ENCODE peak calls at places on chromosome 12, in six cellular contexts. F is H1, A is SK-N-SH, T is HepG2, M is K562, O is GM12878. S is an unnamed sample.

GRCh38 chr12:77837876-77838291 is 7.2 kb downstream of the NAV3 start:
- DNase-seq in F (no peak), A (no peak), T (no peak), M (no peak), O (no peak), S (no peak)

GRCh38 chr12:76489737-76490136 is 69.8 kb downstream of the OSBPL8 start:
- DNase-seq in F (no peak), A (no peak), T (no peak), M (no peak), O (no peak), S (no peak)

GRCh38 chr12:60920841-60921495 is 1325.1 kb downstream of the SLC16A7 start:
- DNase-seq in F (no peak), A (no peak), T (no peak), M (no peak), O (no peak), S (no peak)

GRCh38 chr12:69388371-69388770 is 28.8 kb downstream of the YEATS4 start:
- DNase-seq in F (no peak), A (peak), T (peak), M (no peak), O (no peak), S (no peak)

GRCh38 chr12:15131462-15131861 is 89.8 kb downstream of the RERG start:
- DNase-seq in F (no peak), A (no peak), T (no peak), M (no peak), O (no peak), S (no peak)

GRCh38 chr12:89949457-89950195 is 241.0 kb upstream of the ATP2B1 start:
- DNase-seq in F (no peak), A (no peak), T (peak), M (no peak), O (peak), S (no peak)

GRCh38 chr12:63400746-63401145 is 249.7 kb upstream of the AVPR1A start:
- DNase-seq in F (no peak), A (no peak), T (peak), M (no peak), O (no peak), S (no peak)

GRCh38 chr12:10033783-10034381 is 3.4 kb downstream of the CLEC9A start:
- DNase-seq in F (no peak), A (no peak), T (no peak), M (no peak), O (no peak), S (no peak)

GRCh38 chr12:96489392-96490056 is at the start of gene CFAP54:
- DNase-seq in F (peak), A (peak), T (peak), M (peak), O (peak), S (peak)

GRCh38 chr12:19220205-19220604 is 90.7 kb downstream of the PLEKHA5 start:
- DNase-seq in F (no peak), A (no peak), T (no peak), M (peak), O (no peak), S (no peak)

GRCh38 chr12:124745891-124746570 is 117.6 kb downstream of the SCARB1 start:
- DNase-seq in F (peak), A (peak), T (peak), M (peak), O (no peak), S (peak)

GRCh38 chr12:93163260-93164036 is 214.3 kb upstream of the NUDT4 start:
- DNase-seq in F (no peak), A (no peak), T (no peak), M (no peak), O (no peak), S (no peak)

GRCh38 chr12:52423661-52424503 is 10.3 kb downstream of the KRT75 start:
- DNase-seq in F (no peak), A (no peak), T (no peak), M (no peak), O (no peak), S (no peak)

GRCh38 chr12:100326208-100326607 is 30.7 kb upstream of the SLC17A8 start:
- DNase-seq in F (no peak), A (no peak), T (no peak), M (no peak), O (no peak), S (no peak)

GRCh38 chr12:57451233-57451778 is 3.8 kb upstream of the INHBE start:
- DNase-seq in F (no peak), A (no peak), T (peak), M (no peak), O (no peak), S (no peak)

DNA sequence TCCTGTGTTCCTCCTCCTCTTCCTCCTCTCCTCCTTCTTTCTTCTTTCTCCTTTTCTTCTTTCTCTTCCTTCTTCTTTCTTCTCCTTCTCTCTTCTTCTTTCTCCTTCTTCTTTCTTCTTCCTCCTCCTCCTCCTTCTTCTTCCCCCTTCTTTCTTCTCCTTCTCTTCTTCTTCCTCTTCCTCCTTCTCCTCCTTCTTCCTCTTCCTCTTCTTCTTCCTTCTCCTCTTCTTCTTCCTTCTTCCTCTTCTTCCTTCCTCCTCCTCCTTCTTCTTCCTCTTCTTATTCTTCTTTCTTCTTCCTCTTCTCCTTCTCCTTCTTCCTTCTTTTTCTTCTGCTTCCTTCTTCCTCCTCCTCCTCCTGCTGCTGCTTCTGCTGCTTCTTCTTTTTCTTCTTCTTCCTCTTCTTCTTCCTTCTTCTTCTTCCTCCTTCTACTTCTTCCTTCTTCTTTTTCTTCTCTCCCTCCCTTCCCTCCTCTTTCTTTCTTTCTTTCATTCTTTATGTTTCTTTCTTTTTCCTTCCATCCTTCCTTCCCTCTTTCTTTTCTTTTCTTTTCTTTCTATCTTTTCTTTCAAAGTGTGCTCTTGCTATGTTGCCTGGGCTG is 19.0 kb downstream of the C12orf71 start:
- DNase-seq in F (no peak), A (no peak), T (no peak), M (no peak), O (no peak), S (no peak)
- TF ChIP-seq GABPA in F (no peak), A (no peak), T (no peak), M (no peak), O (no peak), S (no peak)

GRCh38 chr12:122421815-122422737 is at the start of gene CLIP1:
- DNase-seq in F (no peak), A (peak), T (peak), M (peak), O (no peak), S (peak)
- TF ChIP-seq POLR2AphosphoS5 in F (no peak), A (no peak), T (no peak), M (no peak), O (no peak), S (no peak)

DNA sequence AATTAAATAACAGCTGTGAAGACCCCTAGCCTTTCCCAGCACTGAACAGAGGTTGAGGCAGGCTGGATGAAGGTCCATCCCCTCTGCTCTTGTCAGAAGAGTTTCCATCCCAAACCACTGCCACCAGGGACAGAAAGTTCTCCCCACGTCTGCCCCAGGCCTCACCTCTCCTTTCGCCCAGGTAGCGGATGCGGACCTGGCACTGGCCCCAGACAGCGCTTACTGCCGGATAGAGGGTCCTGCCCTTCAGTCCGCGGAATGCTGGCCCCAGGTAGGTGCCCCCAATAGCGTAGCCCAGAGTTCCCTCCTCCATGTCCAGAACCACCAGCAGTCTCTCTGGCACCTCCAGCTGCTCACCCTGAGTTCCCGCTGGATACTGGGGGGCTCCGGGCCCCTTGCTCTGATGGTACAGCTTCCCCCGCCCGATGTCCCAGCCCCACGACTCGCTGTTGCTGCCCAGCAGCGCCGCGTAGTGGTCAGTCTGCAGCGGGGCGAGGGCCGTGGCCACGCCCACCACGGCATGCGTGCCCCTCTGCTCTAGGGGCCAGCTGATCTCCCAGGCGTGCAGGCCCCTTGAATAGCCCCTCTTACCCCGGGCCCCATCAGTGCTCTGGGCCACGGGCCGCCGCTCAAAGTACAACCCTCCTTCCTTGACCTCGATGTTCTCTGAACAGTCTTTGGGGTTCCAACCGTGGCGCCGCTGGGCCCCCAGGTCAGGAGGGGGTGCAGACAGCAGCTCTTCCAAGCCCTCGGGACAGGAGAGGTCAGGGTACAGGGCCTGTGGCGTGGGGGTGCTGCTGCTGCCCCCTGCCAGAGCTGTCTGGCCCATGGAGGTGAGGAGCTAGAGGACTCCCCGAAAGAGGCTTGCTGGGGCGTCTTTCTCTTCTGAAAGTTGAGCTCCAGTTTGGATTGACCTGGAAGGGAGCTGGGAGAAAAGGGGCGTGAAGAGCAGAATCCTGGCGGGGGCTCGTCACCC is 742 bp downstream of the SPSB2 start:
- DNase-seq in F (no peak), A (peak), T (peak), M (peak), O (peak), S (peak)
- TF ChIP-seq GABPA in F (peak), A (no peak), T (no peak), M (no peak), O (no peak), S (no peak)

GRCh38 chr12:120640840-120641833 is 711 bp downstream of the CABP1 start:
- DNase-seq in F (peak), A (peak), T (peak), M (peak), O (no peak), S (no peak)

GRCh38 chr12:120643574-120643973 is 3.1 kb downstream of the CABP1 start:
- DNase-seq in F (no peak), A (no peak), T (no peak), M (no peak), O (no peak), S (no peak)

GRCh38 chr12:120642086-120642485 is 1.7 kb downstream of the CABP1 start:
- DNase-seq in F (no peak), A (no peak), T (no peak), M (no peak), O (no peak), S (no peak)

GRCh38 chr12:120642806-120643205 is 2.4 kb downstream of the CABP1 start:
- DNase-seq in F (no peak), A (no peak), T (no peak), M (no peak), O (no peak), S (no peak)

GRCh38 chr12:120639771-120640721 is at the start of gene CABP1:
- DNase-seq in F (peak), A (peak), T (peak), M (peak), O (no peak), S (no peak)
- TF ChIP-seq POLR2AphosphoS5 in F (no peak), A (no peak), T (no peak), M (no peak), O (no peak), S (no peak)

DNA sequence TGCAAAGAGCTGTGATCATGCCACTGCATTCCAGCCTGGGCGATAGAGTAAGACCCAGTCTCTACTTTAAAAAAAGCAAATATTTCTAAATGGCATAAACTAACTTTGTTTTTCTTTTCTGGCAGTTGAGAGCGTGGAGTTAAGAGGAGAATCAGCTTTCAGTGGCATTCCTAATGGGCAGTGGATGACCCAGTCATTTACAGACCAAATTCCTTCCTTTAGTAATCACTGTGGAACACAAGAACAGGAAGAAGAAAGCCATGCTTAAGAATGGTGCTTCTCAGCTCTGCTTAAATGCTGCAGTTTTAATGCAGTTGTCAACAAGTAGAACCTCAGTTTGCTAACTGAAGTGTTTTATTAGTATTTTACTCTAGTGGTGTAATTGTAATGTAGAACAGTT is 21.2 kb downstream of the TDG start:
- DNase-seq in F (no peak), A (no peak), T (no peak), M (no peak), O (no peak), S (no peak)
- TF ChIP-seq GABPA in F (no peak), A (no peak), T (no peak), M (no peak), O (no peak), S (no peak)

GRCh38 chr12:88325076-88325827 is 183.1 kb downstream of the TMTC3 start:
- DNase-seq in F (no peak), A (no peak), T (no peak), M (no peak), O (no peak), S (no peak)
- TF ChIP-seq POLR2AphosphoS5 in F (no peak), A (no peak), T (no peak), M (no peak), O (no peak), S (no peak)

DNA sequence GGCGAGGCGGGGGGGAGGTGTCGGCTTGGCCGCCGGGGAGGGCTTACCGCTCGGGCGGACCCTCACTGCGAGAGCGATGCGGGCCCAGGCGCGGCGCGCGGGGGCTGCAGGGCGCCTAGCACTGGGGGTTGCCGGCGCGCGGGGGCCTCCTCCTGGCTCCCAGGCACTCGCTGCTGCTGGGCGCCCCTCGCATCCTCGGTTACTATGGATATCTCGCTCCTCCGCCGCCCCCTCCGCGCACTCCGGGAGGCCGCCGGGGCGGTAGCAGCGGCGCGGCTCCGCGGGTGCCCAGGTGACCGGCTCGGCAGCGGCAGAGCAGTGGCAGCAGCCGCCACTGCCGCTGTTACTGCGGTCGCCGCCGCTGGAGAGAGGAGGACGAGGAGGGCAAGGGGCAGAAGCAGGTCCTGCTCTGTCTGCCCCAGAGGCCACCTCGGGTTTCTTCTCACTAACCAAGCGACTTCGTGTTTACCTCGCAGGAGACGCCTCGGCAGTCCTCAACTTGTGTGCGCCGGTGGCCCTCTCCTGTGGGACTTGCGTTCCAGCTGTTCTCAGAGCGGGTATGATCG is 250.1 kb downstream of the APAF1 start:
- DNase-seq in F (peak), A (peak), T (no peak), M (no peak), O (no peak), S (no peak)
- TF ChIP-seq GABPA in F (no peak), A (no peak), T (no peak), M (no peak), O (no peak), S (no peak)

GRCh38 chr12:109124878-109125648 is 8.7 kb downstream of the ACACB start:
- DNase-seq in F (no peak), A (no peak), T (no peak), M (no peak), O (no peak), S (no peak)
- TF ChIP-seq POLR2AphosphoS5 in F (no peak), A (no peak), T (no peak), M (no peak), O (no peak), S (no peak)

GRCh38 chr12:31714406-31715271 is 14.2 kb downstream of the AMN1 start:
- DNase-seq in F (no peak), A (no peak), T (peak), M (no peak), O (no peak), S (no peak)

GRCh38 chr12:31710021-31710818 is 18.6 kb downstream of the AMN1 start:
- DNase-seq in F (no peak), A (no peak), T (no peak), M (no peak), O (no peak), S (no peak)

GRCh38 chr12:31712877-31713276 is 15.9 kb downstream of the AMN1 start:
- DNase-seq in F (no peak), A (no peak), T (no peak), M (no peak), O (no peak), S (no peak)

DNA sequence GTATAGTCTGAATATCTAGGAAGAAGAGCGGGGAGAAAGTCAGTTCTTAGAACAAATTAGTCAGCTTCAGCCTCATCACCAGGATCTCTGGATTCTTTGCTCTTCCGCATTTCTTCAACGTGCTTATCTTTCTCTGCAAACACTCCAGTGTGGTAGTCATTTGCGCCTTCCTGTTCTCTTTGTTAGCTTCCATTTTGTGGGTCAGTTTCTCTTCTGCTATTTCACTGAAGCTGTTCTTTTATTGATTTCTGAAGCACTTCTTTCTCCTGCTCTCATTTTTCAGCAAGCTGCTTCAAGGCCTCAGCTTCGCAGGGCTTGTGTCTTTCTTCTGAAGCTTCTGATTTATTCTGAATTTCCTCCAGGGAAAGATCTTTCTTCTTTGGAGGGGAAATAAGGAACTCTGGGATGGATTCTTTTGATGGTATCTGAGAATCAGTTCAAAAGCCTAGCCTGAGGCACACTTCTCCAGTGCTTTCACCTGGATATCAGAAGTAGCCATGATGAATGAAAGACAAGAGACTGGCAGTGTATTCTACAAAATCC is 13.5 kb downstream of the AMN1 start:
- DNase-seq in F (no peak), A (no peak), T (peak), M (peak), O (peak), S (peak)
- TF ChIP-seq GABPA in F (no peak), A (no peak), T (no peak), M (peak), O (no peak), S (no peak)

GRCh38 chr12:48954781-48955501 is 2.3 kb downstream of the ARF3 start:
- DNase-seq in F (no peak), A (no peak), T (no peak), M (no peak), O (no peak), S (peak)
- TF ChIP-seq POLR2AphosphoS5 in F (no peak), A (no peak), T (no peak), M (no peak), O (no peak), S (no peak)